ENCODE peak calls at places on chromosomes 13 and 19, in four cellular contexts. L is AG04450, C is retinal pigment epithelial cell, Q is astrocyte of the spinal cord. B is an unnamed sample.

GRCh38 chr19:10946964-10947657 is 13.7 kb upstream of the SMARCA4 start:
- DNase-seq in L (no peak), C (peak; percentile 89), Q (peak; percentile 22), B (no peak)

GRCh38 chr13:112343591-112343990 is 32.6 kb upstream of the SPACA7 start:
- DNase-seq in C (no peak), Q (no peak), L (no peak), B (no peak)

GRCh38 chr13:24267801-24268200 is 41.6 kb upstream of the C1QTNF9 start:
- DNase-seq in C (no peak), Q (no peak), L (no peak), B (no peak)

GRCh38 chr19:42270346-42271044 is 1.4 kb downstream of the CIC start:
- DNase-seq in Q (peak; percentile 71), C (peak; percentile 90), L (no peak), B (peak; percentile 95)

GRCh38 chr13:48892311-48892710 is 83.4 kb upstream of the FNDC3A start:
- DNase-seq in C (peak; percentile 66), Q (peak; percentile 90), L (peak; percentile 29), B (peak; percentile 94)

GRCh38 chr19:13493516-13494310 is 12.6 kb downstream of the CACNA1A start:
- DNase-seq in C (no peak), L (no peak), Q (no peak), B (no peak)

GRCh38 chr13:85608255-85608829 is 190.9 kb downstream of the SLITRK6 start:
- DNase-seq in C (no peak), L (no peak), Q (no peak), B (no peak)

GRCh38 chr19:2811221-2811722 is 8.4 kb upstream of the ZNF554 start:
- DNase-seq in Q (no peak), L (no peak), C (no peak), B (no peak)

GRCh38 chr19:2083174-2083854 is 12.8 kb downstream of the MOB3A start:
- DNase-seq in Q (no peak), L (no peak), C (no peak), B (no peak)

GRCh38 chr13:20191311-20191901 is 1.3 kb downstream of the GJB2 start:
- DNase-seq in L (no peak), Q (no peak), C (no peak), B (no peak)

GRCh38 chr19:16301999-16302694 is 22.5 kb upstream of the KLF2 start:
- DNase-seq in Q (peak; percentile 68), L (no peak), C (no peak), B (peak; percentile 79)

GRCh38 chr13:49064459-49064858 is 88.7 kb downstream of the FNDC3A start:
- DNase-seq in C (no peak), Q (no peak), L (no peak), B (no peak)

DNA sequence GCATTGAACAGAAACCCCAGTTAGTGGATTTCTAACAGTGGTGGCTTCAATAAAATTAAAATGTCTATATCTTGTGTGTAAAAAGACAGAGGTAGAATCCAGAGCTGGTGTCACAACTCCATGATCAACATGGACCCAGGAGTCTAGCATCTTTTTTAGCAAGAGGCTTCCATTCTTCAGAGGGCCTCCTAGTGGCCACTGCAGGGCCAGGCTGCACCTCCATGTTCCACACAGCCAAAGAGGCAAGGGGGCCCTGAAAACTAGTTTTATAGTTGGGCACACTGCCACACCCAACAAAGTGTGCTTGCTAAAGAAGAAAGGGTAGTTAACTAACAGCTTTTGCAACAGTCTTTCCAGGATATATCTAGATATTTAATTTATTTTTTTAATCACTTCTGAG is 12.9 kb downstream of the N4BP2L1 start:
- DNase-seq in L (no peak), C (no peak), Q (no peak), B (peak; percentile 30)
- TF ChIP-seq CTCF in L (peak; percentile 61), C (peak; percentile 69), Q (peak; percentile 68), B (peak; percentile 53)

DNA sequence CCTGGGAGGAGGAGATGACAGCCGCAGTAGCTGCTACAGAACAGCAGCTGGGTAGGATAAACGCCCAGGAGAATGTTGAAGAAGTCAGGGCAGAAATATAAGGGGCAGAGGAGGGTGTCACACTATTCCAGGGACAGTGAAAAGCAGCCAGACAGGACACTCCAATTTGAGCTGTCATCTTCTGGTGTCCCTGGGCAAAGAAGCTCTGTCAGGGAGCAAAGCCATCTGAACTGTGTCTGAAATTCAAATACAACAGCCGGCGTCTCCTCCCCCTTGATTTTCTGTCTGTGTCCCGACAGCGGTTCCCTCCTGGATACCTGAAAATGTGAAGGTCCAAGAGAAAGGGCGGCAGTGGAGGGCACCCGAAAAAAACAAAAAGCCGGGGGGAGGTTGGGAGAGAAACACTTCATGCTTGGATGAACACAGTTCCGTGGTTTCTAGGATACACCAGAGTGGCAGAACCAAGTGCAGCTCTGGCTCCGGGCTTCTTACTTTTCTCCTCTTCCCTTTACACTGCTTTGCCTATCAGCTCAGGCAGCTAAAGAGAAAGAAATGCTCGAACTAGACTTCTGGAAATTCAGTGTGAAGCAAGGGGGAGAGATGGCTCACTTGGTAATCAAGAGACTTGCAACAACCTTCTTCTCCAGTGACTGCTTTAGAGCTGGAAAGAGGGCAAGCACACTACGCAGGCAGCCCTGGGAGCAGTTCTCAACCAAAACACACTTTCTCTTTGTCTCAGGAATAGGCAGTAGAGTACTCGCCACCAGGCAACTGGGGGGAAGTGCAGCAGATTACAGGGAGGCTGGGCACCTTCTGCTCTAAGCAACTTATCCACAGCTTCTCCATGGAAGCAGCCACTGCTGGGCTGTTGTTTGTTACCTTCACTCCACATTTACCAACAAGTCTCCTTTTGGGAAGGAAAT is 465.6 kb downstream of the ITGBL1 start:
- DNase-seq in Q (no peak), L (no peak), C (no peak), B (no peak)
- H3K4me3 ChIP-seq in Q (no peak overlapping the region), L (no peak overlapping the region), C (no peak overlapping the region), B (no peak overlapping the region)

DNA sequence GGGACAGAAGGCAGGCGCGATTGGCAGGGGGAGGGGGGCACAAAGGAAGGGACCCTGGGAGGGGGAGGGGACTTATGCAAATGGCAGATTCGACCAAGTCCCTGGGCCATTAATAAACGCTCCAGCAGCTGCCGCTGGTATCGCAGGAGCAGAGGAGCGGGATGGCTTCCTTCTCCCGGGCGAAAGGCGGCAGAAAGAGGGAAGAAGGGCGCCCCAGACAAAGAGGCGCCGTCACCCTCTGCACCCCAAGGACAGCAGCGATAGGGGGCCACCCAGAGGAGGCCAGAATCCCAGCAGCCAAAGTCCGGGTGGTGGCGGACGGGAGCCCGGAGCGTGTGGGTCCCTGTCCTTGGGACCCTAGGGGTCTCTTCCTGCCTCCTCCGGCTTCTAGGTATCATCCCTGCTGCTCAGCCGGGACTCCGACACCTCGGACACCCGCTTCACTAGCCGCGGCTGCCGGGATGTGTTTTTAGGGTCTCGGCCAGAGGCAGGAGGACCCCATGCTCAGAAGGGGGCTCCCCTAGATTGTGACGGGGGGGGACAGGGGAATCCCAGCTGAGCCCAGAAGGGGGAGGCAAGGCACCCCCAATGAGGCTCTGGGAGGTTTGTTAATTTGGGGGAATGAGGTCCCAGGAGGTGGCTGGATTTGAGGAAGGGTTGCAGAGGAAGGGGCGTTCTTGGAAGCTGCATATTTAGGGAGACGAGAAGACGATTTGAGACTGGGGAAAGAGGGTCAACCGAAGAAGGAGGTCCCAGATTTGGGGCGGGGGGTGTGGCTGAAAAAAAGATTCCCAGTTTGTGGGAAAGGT is 1.7 kb downstream of the PTPRS start:
- DNase-seq in L (no peak), C (no peak), Q (no peak), B (no peak)
- TF ChIP-seq CTCF in L (no peak), C (no peak), Q (no peak), B (no peak)

DNA sequence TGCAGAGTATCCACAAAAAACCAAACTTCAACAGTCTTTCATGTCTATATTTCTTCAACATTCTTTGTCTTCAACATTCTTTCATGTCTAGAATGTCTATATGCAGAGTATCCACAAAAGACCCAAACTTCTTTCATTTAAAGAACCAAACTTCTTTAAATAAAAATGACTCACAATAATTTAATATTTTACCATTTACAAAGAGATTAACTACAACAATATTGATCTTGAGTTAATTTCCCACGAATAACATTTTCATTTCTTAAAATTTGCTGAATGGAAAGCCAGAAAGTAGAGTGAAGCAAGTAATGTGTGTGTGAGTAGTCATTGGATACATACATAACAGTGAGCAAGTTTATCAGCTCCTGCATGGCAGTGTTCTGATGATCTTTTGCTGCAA is 1069.7 kb downstream of the EFNB2 start:
- DNase-seq in C (no peak), Q (no peak), L (no peak), B (no peak)
- H3K4me3 ChIP-seq in C (no peak within 1 kb of the TSS), Q (no peak within 1 kb of the TSS), L (no peak within 1 kb of the TSS), B (no peak within 1 kb of the TSS)

DNA sequence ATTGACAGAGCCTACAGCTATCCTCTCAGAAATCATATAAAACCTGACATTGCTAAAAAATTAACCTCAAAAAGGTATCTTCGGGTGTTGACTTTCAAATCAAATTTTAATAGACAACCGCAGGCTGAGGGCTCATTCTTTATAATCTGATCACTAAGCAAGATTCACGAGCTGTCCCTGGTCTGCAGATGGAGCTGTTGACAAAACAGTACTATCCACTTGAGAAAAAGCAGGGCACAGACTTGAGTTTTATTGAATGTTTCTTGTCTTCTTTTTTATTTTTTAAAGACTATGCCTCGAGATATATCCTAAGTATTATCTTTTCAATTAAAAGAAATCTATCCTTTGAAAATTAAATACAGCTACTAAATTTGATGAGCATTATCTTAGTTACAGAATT is 540.5 kb downstream of the PCDH9 start:
- DNase-seq in L (no peak), Q (peak; percentile 54), C (no peak), B (peak; percentile 47)
- TF ChIP-seq CTCF in L (peak; percentile 47), Q (peak; percentile 54), C (peak; percentile 20), B (peak; percentile 58)

GRCh38 chr13:39957868-39958676 is 302.6 kb downstream of the COG6 start:
- DNase-seq in C (no peak), Q (no peak), L (no peak), B (no peak)
- H3K4me3 ChIP-seq in C (no peak overlapping the region), Q (no peak overlapping the region), L (no peak overlapping the region), B (no peak overlapping the region)

GRCh38 chr13:110015253-110015652 is 228.9 kb upstream of the IRS2 start:
- DNase-seq in C (no peak), L (no peak), Q (peak; percentile 46), B (peak; percentile 81)

GRCh38 chr13:110014719-110015118 is 228.3 kb upstream of the IRS2 start:
- DNase-seq in L (no peak), Q (peak; percentile 13), C (no peak), B (peak; percentile 26)

GRCh38 chr13:110008816-110009215 is 222.4 kb upstream of the IRS2 start:
- DNase-seq in C (no peak), L (no peak), Q (peak; percentile 6), B (no peak)

GRCh38 chr13:110010433-110011135 is 224.2 kb upstream of the IRS2 start:
- DNase-seq in C (no peak), Q (peak; percentile 24), L (no peak), B (no peak)

DNA sequence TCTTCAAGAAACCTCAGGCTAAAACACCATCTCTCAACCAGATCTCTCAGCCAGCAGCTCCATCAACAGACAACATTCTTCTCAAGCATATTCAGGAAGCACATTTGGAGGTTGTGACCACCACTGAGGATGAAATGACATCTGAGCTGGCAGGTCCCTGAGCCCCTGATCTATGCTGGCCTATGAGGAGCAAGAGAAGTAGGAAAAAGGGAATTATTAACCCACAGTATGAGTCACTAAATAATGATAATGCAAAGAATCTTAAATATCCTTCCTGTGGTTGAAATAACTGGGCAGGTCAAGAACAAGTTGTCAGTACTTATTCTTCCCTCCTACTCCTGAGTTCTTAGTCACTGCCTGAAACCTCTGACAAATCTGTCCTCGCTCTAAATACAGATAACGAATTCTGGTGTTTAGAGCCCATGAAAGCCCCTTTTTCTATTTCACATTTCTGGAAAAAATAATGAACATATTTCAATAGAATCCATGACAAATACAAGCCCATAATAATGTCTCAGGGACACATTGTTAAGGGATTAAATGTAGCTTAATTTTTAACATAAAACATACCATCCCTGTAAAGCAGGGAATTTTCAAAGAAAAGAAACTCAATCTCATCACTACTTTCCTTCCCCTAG is 225.8 kb upstream of the IRS2 start:
- DNase-seq in Q (peak; percentile 97), L (peak; percentile 79), C (peak; percentile 93), B (peak; percentile 85)
- TF ChIP-seq CTCF in Q (no peak), L (no peak), C (no peak), B (no peak)

B was measured in epithelial cell of esophagus.